ENCODE peak calls at places on chromosome 13, in five cellular contexts. T is HuH-7; A is effector CD4-positive, alpha-beta T cell; Z is activated CD4-positive, alpha-beta T cell treated with anti-CD3 and anti-CD28 coated beads, Interleukin-2, amount 50 U/mL, for 1 hour; G is T-helper 2 cell. H is an unnamed sample.

GRCh38 chr13:114048463-114048862 is 74.6 kb upstream of the C13orf46 start:
- DNase-seq in Z (no peak), T (no peak), G (no peak), A (no peak), H (no peak)

GRCh38 chr13:20127263-20127562 is 33.6 kb downstream of the GJA3 start:
- DNase-seq in Z (no peak), A (no peak), G (no peak), T (no peak), H (no peak)

GRCh38 chr13:37485766-37486165 is 112.8 kb downstream of the POSTN start:
- DNase-seq in T (no peak), A (no peak), G (no peak), Z (no peak), H (no peak)

GRCh38 chr13:99542788-99543406 is 41.6 kb downstream of the TM9SF2 start:
- DNase-seq in G (peak), A (no peak), Z (peak), T (no peak), H (peak)

GRCh38 chr13:47545630-47546029 is 455.4 kb downstream of the SUCLA2 start:
- DNase-seq in Z (no peak), G (no peak), A (no peak), T (no peak), H (no peak)

GRCh38 chr13:32314968-32315254 is 252 bp downstream of the ZAR1L start:
- DNase-seq in Z (peak), G (peak), A (peak), T (peak), H (peak)

GRCh38 chr13:43307921-43308433 is 284.6 kb downstream of the DNAJC15 start:
- DNase-seq in T (no peak), A (no peak), Z (no peak), G (no peak), H (peak)

GRCh38 chr13:93398167-93398566 is 171.6 kb downstream of the GPC6 start:
- DNase-seq in Z (no peak), G (no peak), A (no peak), T (no peak), H (no peak)

GRCh38 chr13:30376426-30377311 is 45.6 kb upstream of the UBE2L5 start:
- DNase-seq in G (peak), Z (peak), A (peak), T (no peak), H (peak)

H was measured in germinal center.